ENCODE peak calls at places on chromosome 22, in nine cellular contexts. C is PC-3, K is fibroblast of lung, E is HCT116, T is kidney, G is ovary, Z is aorta, L is heart left ventricle, Q is neural progenitor cell. P is an unnamed sample. For H3K4me1, the result is how much of the 10 kb centered on the place peaks cover.

GRCh38 chr22:36377022-36377631 is 10.6 kb downstream of the MYH9 start:
- DNase-seq in T (no peak), Z (no peak), C (no peak), Q (no peak), G (no peak), E (no peak), K (no peak), L (no peak), P (no peak)

GRCh38 chr22:36384766-36385400 is 2.9 kb downstream of the MYH9 start:
- DNase-seq in E (no peak), G (no peak), Z (no peak), K (peak), L (no peak), Q (peak), C (no peak), T (no peak), P (no peak)

GRCh38 chr22:38097557-38098409 is 12.7 kb downstream of the BAIAP2L2 start:
- DNase-seq in C (no peak), L (no peak), E (peak), K (peak), T (peak), Z (peak), Q (peak), G (no peak), P (no peak)

GRCh38 chr22:38144025-38144405 is 33.5 kb upstream of the BAIAP2L2 start:
- DNase-seq in L (no peak), E (peak), K (no peak), G (no peak), Q (no peak), Z (no peak), C (peak), T (peak), P (no peak)

GRCh38 chr22:21443735-21444421 is 23.3 kb upstream of the TMEM191C start:
- DNase-seq in E (no peak), L (peak), C (no peak), K (no peak), Q (peak), T (peak), Z (no peak), G (no peak), P (no peak)

GRCh38 chr22:27842994-27843431 is 41.5 kb upstream of the MN1 start:
- DNase-seq in L (no peak), E (no peak), Z (no peak), K (no peak), Q (no peak), G (no peak), C (no peak), T (no peak), P (no peak)

GRCh38 chr22:32804036-32804435 is 2.5 kb downstream of the TIMP3 start:
- DNase-seq in G (no peak), Z (no peak), K (peak), E (no peak), C (no peak), L (no peak), T (no peak), Q (no peak), P (no peak)

GRCh38 chr22:48796295-48797015 is 1031.2 kb downstream of the BRD1 start:
- DNase-seq in E (no peak), Q (peak), K (no peak), Z (no peak), T (no peak), C (no peak), L (no peak), G (no peak), P (no peak)

GRCh38 chr22:25509391-25509791 is 55.1 kb upstream of the GRK3 start:
- DNase-seq in Q (no peak), E (no peak), L (no peak), T (no peak), G (no peak), C (no peak), Z (no peak), K (peak), P (peak)

GRCh38 chr22:37290737-37291136 is 8.4 kb downstream of the CYTH4 start:
- DNase-seq in T (no peak), Z (no peak), L (no peak), C (peak), E (no peak), Q (no peak), K (peak), G (no peak), P (no peak)

GRCh38 chr22:26174280-26174679 is 5.0 kb downstream of the SEZ6L start:
- DNase-seq in G (no peak), Q (peak), Z (no peak), K (no peak), E (no peak), C (peak), L (no peak), T (no peak), P (no peak)

GRCh38 chr22:48705917-48706605 is 1121.6 kb downstream of the BRD1 start:
- DNase-seq in E (no peak), L (no peak), Z (peak), C (no peak), K (no peak), G (no peak), Q (no peak), T (peak), P (no peak)

GRCh38 chr22:36328635-36329216 is 59.0 kb downstream of the MYH9 start:
- DNase-seq in Q (no peak), E (no peak), G (peak), Z (peak), C (peak), L (peak), K (peak), T (peak), P (peak)

GRCh38 chr22:24423519-24424000 is 3.8 kb upstream of the ADORA2A start:
- DNase-seq in K (no peak), Q (peak), G (peak), L (peak), E (no peak), Z (peak), C (peak), T (no peak), P (peak)

GRCh38 chr22:25508761-25509321 is 55.6 kb upstream of the GRK3 start:
- DNase-seq in T (no peak), C (no peak), L (no peak), G (no peak), K (no peak), Z (no peak), E (no peak), Q (no peak), P (no peak)

GRCh38 chr22:44972363-44973083 is 37.3 kb downstream of the PHF21B start:
- DNase-seq in T (no peak), Q (no peak), K (no peak), Z (no peak), E (no peak), C (no peak), G (no peak), L (no peak), P (no peak)

GRCh38 chr22:37387793-37388192 is 39.5 kb downstream of the ELFN2 start:
- DNase-seq in Q (no peak), T (no peak), C (no peak), G (no peak), E (no peak), Z (no peak), L (no peak), K (no peak), P (no peak)

DNA sequence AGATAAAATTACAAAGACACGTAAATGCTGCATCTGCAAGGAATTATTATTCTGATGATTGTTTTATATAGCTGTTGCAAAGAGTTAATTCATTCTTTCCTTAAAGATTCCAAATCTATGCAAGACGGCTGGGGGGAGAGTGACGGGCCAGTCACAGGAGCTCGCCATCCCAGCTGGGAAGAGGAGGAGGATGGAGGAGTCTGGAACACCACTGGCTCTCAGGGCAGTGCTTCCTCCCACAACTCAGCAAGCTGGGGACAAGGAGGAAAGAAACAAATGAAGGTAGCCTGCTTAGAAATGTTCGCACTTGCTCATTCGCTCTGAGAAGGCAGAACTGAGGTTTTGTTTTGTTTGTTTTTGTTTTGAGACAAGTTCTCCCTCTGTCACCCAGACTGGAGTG is 73.0 kb upstream of the ADSL start:
- DNase-seq in G (no peak), K (no peak), C (no peak), L (no peak), Z (no peak), E (no peak), T (no peak), Q (no peak), P (no peak)
- H3K27ac ChIP-seq in G (no peak), K (no peak), C (peak), L (no peak), Z (no peak), E (no peak), T (no peak), Q (no peak), P (peak)

GRCh38 chr22:19959587-19960490 is 18.2 kb upstream of the TXNRD2 start:
- DNase-seq in L (no peak), E (no peak), K (no peak), T (peak), Z (peak), G (no peak), C (no peak), Q (no peak), P (no peak)
- H3K4me1 ChIP-seq in L (under half), E (under half), K (under half), T (under half), Z (under half), G (under half), C (under half), Q (under half), P (under half)

GRCh38 chr22:47131611-47132427 is 369.4 kb downstream of the TBC1D22A start:
- DNase-seq in Q (no peak), C (no peak), Z (no peak), T (peak), G (no peak), L (no peak), K (no peak), E (no peak), P (no peak)

GRCh38 chr22:47132428-47132825 is 370.0 kb downstream of the TBC1D22A start:
- DNase-seq in L (no peak), Z (no peak), C (no peak), T (peak), G (no peak), K (no peak), E (no peak), Q (no peak), P (no peak)

GRCh38 chr22:47135338-47135737 is 372.9 kb downstream of the TBC1D22A start:
- DNase-seq in G (no peak), L (no peak), C (no peak), Z (no peak), K (no peak), T (no peak), Q (no peak), E (no peak), P (no peak)

GRCh38 chr22:47134222-47134621 is 371.8 kb downstream of the TBC1D22A start:
- DNase-seq in T (no peak), C (no peak), K (no peak), G (no peak), E (no peak), Z (no peak), L (no peak), Q (no peak), P (no peak)

GRCh38 chr22:47133263-47133662 is 370.8 kb downstream of the TBC1D22A start:
- DNase-seq in G (no peak), L (no peak), Q (no peak), E (no peak), C (no peak), Z (no peak), T (no peak), K (no peak), P (no peak)
- H3K27ac ChIP-seq in G (no peak), L (no peak), Q (no peak), E (no peak), C (no peak), Z (no peak), T (no peak), K (no peak), P (no peak)

GRCh38 chr22:17725465-17725800 is 48.8 kb downstream of the BID start:
- DNase-seq in Z (no peak), K (no peak), T (no peak), Q (no peak), C (no peak), L (no peak), E (no peak), G (no peak), P (no peak)
- H3K4me1 ChIP-seq in Z (under half), K (under half), T (under half), Q (under half), C (under half), L (under half), E (under half), G (under half), P (under half)

P was measured in thyroid gland.